ENCODE peak calls at places on chromosome 20, in seven cellular contexts. One of them, this sample, is unnamed.

GRCh38 chr20:25285091-25285647 is 37.3 kb downstream of the PYGB start:
- DNase-seq in heart right ventricle: peak
- DNase-seq in AG04450: no peak
- DNase-seq in left ventricle myocardium inferior: peak
- DNase-seq in GM10248: no peak
- DNase-seq in HFFc6: no peak
- DNase-seq in PC-3: no peak
- DNase-seq in this sample: peak

GRCh38 chr20:14617123-14617522 is 279.7 kb upstream of the FLRT3 start:
- DNase-seq in heart right ventricle: no peak
- DNase-seq in AG04450: no peak
- DNase-seq in left ventricle myocardium inferior: no peak
- DNase-seq in GM10248: no peak
- DNase-seq in HFFc6: no peak
- DNase-seq in PC-3: peak
- DNase-seq in this sample: no peak

GRCh38 chr20:43938017-43938655 is 23.5 kb downstream of the TOX2 start:
- DNase-seq in heart right ventricle: no peak
- DNase-seq in AG04450: no peak
- DNase-seq in left ventricle myocardium inferior: no peak
- DNase-seq in GM10248: no peak
- DNase-seq in HFFc6: no peak
- DNase-seq in PC-3: no peak
- DNase-seq in this sample: no peak

GRCh38 chr20:63360850-63361497 is at the start of gene CHRNA4:
- DNase-seq in heart right ventricle: no peak
- DNase-seq in AG04450: no peak
- DNase-seq in left ventricle myocardium inferior: no peak
- DNase-seq in GM10248: no peak
- DNase-seq in HFFc6: no peak
- DNase-seq in PC-3: no peak
- DNase-seq in this sample: peak

GRCh38 chr20:64112691-64113443 is 5.5 kb upstream of the NPBWR2 start:
- DNase-seq in heart right ventricle: no peak
- DNase-seq in AG04450: no peak
- DNase-seq in left ventricle myocardium inferior: peak
- DNase-seq in GM10248: no peak
- DNase-seq in HFFc6: no peak
- DNase-seq in PC-3: no peak
- DNase-seq in this sample: peak

GRCh38 chr20:20561172-20561571 is 151.3 kb downstream of the RALGAPA2 start:
- DNase-seq in heart right ventricle: no peak
- DNase-seq in AG04450: no peak
- DNase-seq in left ventricle myocardium inferior: no peak
- DNase-seq in GM10248: no peak
- DNase-seq in HFFc6: no peak
- DNase-seq in PC-3: no peak
- DNase-seq in this sample: no peak

GRCh38 chr20:19832875-19833274 is 74.8 kb downstream of the RIN2 start:
- DNase-seq in heart right ventricle: no peak
- DNase-seq in AG04450: no peak
- DNase-seq in left ventricle myocardium inferior: no peak
- DNase-seq in GM10248: no peak
- DNase-seq in HFFc6: no peak
- DNase-seq in PC-3: no peak
- DNase-seq in this sample: no peak

GRCh38 chr20:2871555-2872303 is 1.6 kb upstream of the PTPRA start:
- DNase-seq in heart right ventricle: no peak
- DNase-seq in AG04450: no peak
- DNase-seq in left ventricle myocardium inferior: no peak
- DNase-seq in GM10248: no peak
- DNase-seq in HFFc6: no peak
- DNase-seq in PC-3: no peak
- DNase-seq in this sample: no peak

GRCh38 chr20:36634342-36634741 is 11.7 kb downstream of the SLA2 start:
- DNase-seq in heart right ventricle: no peak
- DNase-seq in AG04450: no peak
- DNase-seq in left ventricle myocardium inferior: no peak
- DNase-seq in GM10248: no peak
- DNase-seq in HFFc6: no peak
- DNase-seq in PC-3: no peak
- DNase-seq in this sample: no peak

GRCh38 chr20:2756056-2756611 is 44.3 kb downstream of the CPXM1 start:
- DNase-seq in heart right ventricle: no peak
- DNase-seq in AG04450: peak
- DNase-seq in left ventricle myocardium inferior: no peak
- DNase-seq in GM10248: peak
- DNase-seq in HFFc6: no peak
- DNase-seq in PC-3: peak
- DNase-seq in this sample: no peak

GRCh38 chr20:44609511-44610312 is 27.3 kb downstream of the PKIG start:
- DNase-seq in heart right ventricle: peak
- DNase-seq in AG04450: peak
- DNase-seq in left ventricle myocardium inferior: peak
- DNase-seq in GM10248: peak
- DNase-seq in HFFc6: peak
- DNase-seq in PC-3: peak
- DNase-seq in this sample: peak

GRCh38 chr20:40868568-40869223 is 159.9 kb upstream of the TOP1 start:
- DNase-seq in heart right ventricle: peak
- DNase-seq in AG04450: peak
- DNase-seq in left ventricle myocardium inferior: no peak
- DNase-seq in GM10248: no peak
- DNase-seq in HFFc6: peak
- DNase-seq in PC-3: no peak
- DNase-seq in this sample: peak

GRCh38 chr20:50416930-50417329 is 93.3 kb upstream of the PTPN1 start:
- DNase-seq in heart right ventricle: no peak
- DNase-seq in AG04450: no peak
- DNase-seq in left ventricle myocardium inferior: no peak
- DNase-seq in GM10248: no peak
- DNase-seq in HFFc6: no peak
- DNase-seq in PC-3: no peak
- DNase-seq in this sample: no peak

GRCh38 chr20:44467289-44467883 is 8.3 kb upstream of the TTPAL start:
- DNase-seq in heart right ventricle: no peak
- DNase-seq in AG04450: no peak
- DNase-seq in left ventricle myocardium inferior: peak
- DNase-seq in GM10248: no peak
- DNase-seq in HFFc6: no peak
- DNase-seq in PC-3: no peak
- DNase-seq in this sample: no peak

GRCh38 chr20:25705830-25706351 is 9.2 kb upstream of the ZNF337 start:
- DNase-seq in heart right ventricle: no peak
- DNase-seq in AG04450: no peak
- DNase-seq in left ventricle myocardium inferior: no peak
- DNase-seq in GM10248: no peak
- DNase-seq in HFFc6: no peak
- DNase-seq in PC-3: no peak
- DNase-seq in this sample: no peak

GRCh38 chr20:7196481-7196880 is 429.0 kb downstream of the BMP2 start:
- DNase-seq in heart right ventricle: no peak
- DNase-seq in AG04450: no peak
- DNase-seq in left ventricle myocardium inferior: no peak
- DNase-seq in GM10248: no peak
- DNase-seq in HFFc6: no peak
- DNase-seq in PC-3: peak
- DNase-seq in this sample: no peak

GRCh38 chr20:31355981-31356380 is 12.4 kb upstream of the DEFB118 start:
- DNase-seq in heart right ventricle: no peak
- DNase-seq in AG04450: no peak
- DNase-seq in left ventricle myocardium inferior: no peak
- DNase-seq in GM10248: no peak
- DNase-seq in HFFc6: no peak
- DNase-seq in PC-3: peak
- DNase-seq in this sample: no peak

GRCh38 chr20:20161611-20162010 is 109.3 kb downstream of the CFAP61 start:
- DNase-seq in heart right ventricle: no peak
- DNase-seq in AG04450: no peak
- DNase-seq in left ventricle myocardium inferior: no peak
- DNase-seq in GM10248: no peak
- DNase-seq in HFFc6: no peak
- DNase-seq in PC-3: no peak
- DNase-seq in this sample: no peak

GRCh38 chr20:49768204-49769124 is 44.2 kb upstream of the SLC9A8 start:
- DNase-seq in heart right ventricle: peak
- DNase-seq in AG04450: peak
- DNase-seq in left ventricle myocardium inferior: no peak
- DNase-seq in GM10248: no peak
- DNase-seq in HFFc6: peak
- DNase-seq in PC-3: peak
- DNase-seq in this sample: peak

GRCh38 chr20:59608396-59608795 is 4.1 kb downstream of the PHACTR3 start:
- DNase-seq in heart right ventricle: no peak
- DNase-seq in AG04450: no peak
- DNase-seq in left ventricle myocardium inferior: no peak
- DNase-seq in GM10248: no peak
- DNase-seq in HFFc6: no peak
- DNase-seq in PC-3: no peak
- DNase-seq in this sample: no peak

GRCh38 chr20:40861427-40862008 is 167.1 kb upstream of the TOP1 start:
- DNase-seq in heart right ventricle: no peak
- DNase-seq in AG04450: no peak
- DNase-seq in left ventricle myocardium inferior: no peak
- DNase-seq in GM10248: no peak
- DNase-seq in HFFc6: no peak
- DNase-seq in PC-3: no peak
- DNase-seq in this sample: no peak

DNA sequence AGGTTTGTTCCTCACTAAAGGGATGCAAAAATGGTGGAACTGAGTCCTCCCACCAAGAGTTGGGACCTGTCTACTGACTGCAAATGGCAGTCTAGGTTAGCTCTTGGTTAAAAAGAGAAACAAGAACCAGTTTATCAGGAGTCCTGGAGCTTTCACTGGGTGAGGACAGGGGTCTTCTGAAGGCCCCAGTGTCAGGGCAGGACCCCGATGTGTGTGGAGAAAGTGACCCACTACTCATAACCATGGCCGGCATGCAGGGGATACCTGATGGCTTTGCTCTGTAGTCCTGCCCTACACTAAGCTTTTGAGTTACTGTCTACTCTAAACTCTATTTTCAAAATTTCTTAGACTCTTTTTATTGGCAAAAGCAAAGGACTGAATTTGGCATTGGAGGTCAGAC is 220.5 kb downstream of the ANKRD60 start:
- DNase-seq in heart right ventricle: no peak
- DNase-seq in AG04450: no peak
- DNase-seq in left ventricle myocardium inferior: no peak
- DNase-seq in GM10248: no peak
- DNase-seq in HFFc6: no peak
- DNase-seq in PC-3: no peak
- DNase-seq in this sample: no peak
- TF ChIP-seq CTCF in heart right ventricle: no peak
- TF ChIP-seq CTCF in AG04450: no peak
- TF ChIP-seq CTCF in left ventricle myocardium inferior: no peak
- TF ChIP-seq CTCF in GM10248: no peak
- TF ChIP-seq CTCF in HFFc6: no peak
- TF ChIP-seq CTCF in PC-3: no peak
- TF ChIP-seq CTCF in this sample: no peak

DNA sequence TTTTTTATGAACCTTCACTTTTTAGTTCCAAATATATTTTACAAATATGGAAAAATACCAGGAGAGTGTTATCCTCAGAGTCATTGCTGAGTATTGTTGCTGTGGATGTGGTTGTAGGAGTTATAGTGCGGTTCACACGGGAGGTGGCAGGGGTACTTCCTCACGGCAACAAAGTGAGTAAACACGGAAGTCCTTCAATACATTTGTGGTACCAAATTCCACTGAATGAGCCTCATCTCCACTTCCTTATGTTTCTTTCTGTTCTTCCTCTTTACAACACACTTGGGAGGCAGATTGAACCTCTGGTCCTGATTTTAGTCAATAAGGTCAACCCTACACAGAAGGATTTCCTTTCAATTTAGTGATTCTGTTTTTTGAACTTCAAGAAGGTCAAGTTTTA is 371.8 kb downstream of the BTBD3 start:
- DNase-seq in heart right ventricle: no peak
- DNase-seq in AG04450: no peak
- DNase-seq in left ventricle myocardium inferior: no peak
- DNase-seq in GM10248: no peak
- DNase-seq in HFFc6: no peak
- DNase-seq in PC-3: peak
- DNase-seq in this sample: no peak
- TF ChIP-seq CTCF in heart right ventricle: no peak
- TF ChIP-seq CTCF in AG04450: no peak
- TF ChIP-seq CTCF in left ventricle myocardium inferior: no peak
- TF ChIP-seq CTCF in GM10248: no peak
- TF ChIP-seq CTCF in HFFc6: no peak
- TF ChIP-seq CTCF in PC-3: no peak
- TF ChIP-seq CTCF in this sample: no peak

DNA sequence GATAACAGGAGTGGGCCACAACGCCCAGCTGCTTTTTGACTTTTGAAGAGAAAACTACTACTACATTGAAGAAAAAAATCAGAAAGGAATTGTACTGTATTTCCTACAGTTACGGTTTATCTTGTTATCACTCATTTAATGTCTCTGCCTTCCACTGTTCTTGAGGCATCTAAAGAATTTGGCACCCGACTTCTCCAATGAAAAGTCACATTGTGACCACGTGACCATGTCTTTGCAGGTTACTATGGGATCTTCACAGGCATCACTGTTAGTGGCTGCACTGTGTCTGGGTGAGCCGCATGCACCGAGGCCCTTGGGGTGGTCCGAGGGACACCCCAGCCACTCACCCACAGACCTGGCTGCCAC is 26.8 kb downstream of the RRBP1 start:
- DNase-seq in heart right ventricle: no peak
- DNase-seq in AG04450: no peak
- DNase-seq in left ventricle myocardium inferior: no peak
- DNase-seq in GM10248: no peak
- DNase-seq in HFFc6: no peak
- DNase-seq in PC-3: no peak
- DNase-seq in this sample: no peak
- TF ChIP-seq CTCF in heart right ventricle: peak
- TF ChIP-seq CTCF in AG04450: no peak
- TF ChIP-seq CTCF in left ventricle myocardium inferior: peak
- TF ChIP-seq CTCF in GM10248: no peak
- TF ChIP-seq CTCF in HFFc6: peak
- TF ChIP-seq CTCF in PC-3: peak
- TF ChIP-seq CTCF in this sample: peak

DNA sequence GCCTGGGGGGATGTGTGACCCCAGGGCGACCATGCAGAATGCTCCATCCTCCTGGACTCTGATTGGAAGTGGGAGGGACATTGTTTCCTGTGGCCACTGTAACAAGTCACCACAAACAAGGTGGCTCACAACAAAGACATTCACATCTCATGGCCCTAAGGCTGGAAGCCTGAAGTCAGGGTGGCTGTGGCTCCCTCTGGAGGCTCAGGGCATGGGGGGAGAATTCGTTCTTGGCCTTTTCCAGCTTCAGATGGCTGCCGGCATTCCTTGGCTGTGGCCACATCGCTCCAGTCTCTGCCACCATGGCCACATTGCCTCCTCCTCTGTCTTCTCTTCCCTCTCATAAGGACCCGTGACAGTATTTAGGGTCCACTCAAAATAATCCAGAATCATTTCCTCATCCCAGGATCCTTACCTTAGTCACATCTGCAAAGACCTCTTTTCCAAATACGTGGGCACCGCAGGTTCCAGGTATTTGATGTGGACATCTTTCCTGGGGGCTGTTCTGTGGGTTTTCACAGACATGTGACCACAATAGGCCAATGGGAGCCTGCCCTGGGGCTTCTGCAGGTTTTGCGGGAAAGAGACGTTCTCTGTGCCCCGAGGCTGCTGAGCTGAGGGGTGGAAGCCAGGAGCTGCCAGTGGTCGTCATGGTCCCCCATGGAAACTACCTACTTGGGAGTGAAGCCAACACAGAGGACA is 249.3 kb downstream of the PREX1 start:
- DNase-seq in heart right ventricle: no peak
- DNase-seq in AG04450: no peak
- DNase-seq in left ventricle myocardium inferior: no peak
- DNase-seq in GM10248: no peak
- DNase-seq in HFFc6: no peak
- DNase-seq in PC-3: peak
- DNase-seq in this sample: no peak
- TF ChIP-seq CTCF in heart right ventricle: no peak
- TF ChIP-seq CTCF in AG04450: no peak
- TF ChIP-seq CTCF in left ventricle myocardium inferior: no peak
- TF ChIP-seq CTCF in GM10248: peak
- TF ChIP-seq CTCF in HFFc6: no peak
- TF ChIP-seq CTCF in PC-3: peak
- TF ChIP-seq CTCF in this sample: no peak

This sample was measured in heart left ventricle.